ENCODE peak calls at places on chromosomes 1 and 21, in ten cellular contexts. N is AML-193; J is substantia nigra; M is tibial artery; C is amniotic stem cell; O is left colon; V is NCI-H1105 treated with DMSO at 0.1 percent for 48 hours; R is Calu3; A is stimulated activated CD8-positive, alpha-beta memory T cell treated with anti-CD3 and anti-CD28 coated beads, Interleukin-7, amount 100 ng/mL, for 48 hours; L is fibroblast of pulmonary artery. Z is an unnamed sample.

GRCh38 chr1:44617703-44618029 is 56.6 kb downstream of the TMEM53 start:
- DNase-seq in O (no peak), M (no peak), J (no peak), C (no peak), L (no peak), N (no peak), R (no peak), A (no peak), V (no peak), Z (no peak)

GRCh38 chr1:235326719-235327558 is 1.0 kb downstream of the ARID4B start:
- DNase-seq in R (peak), C (no peak), V (peak), O (peak), J (no peak), M (peak), N (peak), A (peak), L (peak), Z (peak)

GRCh38 chr1:17265162-17265561 is 16.3 kb downstream of the PADI3 start:
- DNase-seq in V (no peak), C (no peak), L (no peak), M (no peak), N (no peak), O (no peak), A (no peak), R (no peak), J (no peak), Z (peak)

GRCh38 chr1:239056940-239057339 is 329.4 kb upstream of the CHRM3 start:
- DNase-seq in O (no peak), C (no peak), M (no peak), V (no peak), N (no peak), A (no peak), R (no peak), L (peak), J (no peak), Z (no peak)

GRCh38 chr21:45364464-45365185 is 40.3 kb upstream of the COL18A1 start:
- DNase-seq in L (peak), V (no peak), M (peak), R (peak), C (no peak), N (no peak), J (no peak), O (no peak), A (no peak), Z (peak)

GRCh38 chr1:39086386-39087108 is 60.4 kb downstream of the NDUFS5 start:
- DNase-seq in V (no peak), C (no peak), J (no peak), N (no peak), R (no peak), O (no peak), M (no peak), L (no peak), A (no peak), Z (no peak)

GRCh38 chr21:37645848-37646247 is 270.4 kb downstream of the KCNJ6 start:
- DNase-seq in M (no peak), R (no peak), C (no peak), O (no peak), N (no peak), A (no peak), V (no peak), L (no peak), J (no peak), Z (no peak)

GRCh38 chr1:119141020-119141424 is 569 bp upstream of the WARS2 start:
- DNase-seq in J (no peak), V (no peak), C (no peak), O (peak), M (no peak), R (peak), A (peak), N (no peak), L (peak), Z (no peak)

GRCh38 chr21:32442566-32443318 is 30.2 kb downstream of the EVA1C start:
- DNase-seq in M (no peak), C (no peak), O (no peak), J (no peak), V (no peak), N (no peak), A (no peak), L (peak), R (no peak), Z (no peak)

GRCh38 chr1:51518033-51518729 is 885 bp downstream of the EPS15 start:
- DNase-seq in N (peak), M (peak), R (peak), C (no peak), J (peak), A (no peak), V (peak), O (peak), L (peak), Z (peak)

GRCh38 chr1:214439352-214440119 is 111.9 kb downstream of the PTPN14 start:
- DNase-seq in N (peak), R (peak), M (no peak), J (no peak), A (no peak), O (no peak), V (peak), C (no peak), L (peak), Z (no peak)

GRCh38 chr21:36491191-36491916 is 11.4 kb upstream of the CLDN14 start:
- DNase-seq in L (no peak), A (no peak), V (no peak), M (no peak), J (no peak), C (no peak), R (no peak), N (no peak), O (peak), Z (peak)

GRCh38 chr1:31866450-31866801 is 50.6 kb upstream of the SPOCD1 start:
- DNase-seq in N (no peak), J (no peak), A (no peak), C (no peak), M (no peak), L (no peak), R (no peak), V (no peak), O (no peak), Z (no peak)

GRCh38 chr21:42613756-42614155 is 39.7 kb upstream of the PDE9A start:
- DNase-seq in V (no peak), O (no peak), C (no peak), L (no peak), J (no peak), M (no peak), N (no peak), R (no peak), A (no peak), Z (no peak)

GRCh38 chr1:237050915-237051314 is 8.9 kb downstream of the RYR2 start:
- DNase-seq in C (no peak), N (no peak), O (no peak), L (no peak), V (no peak), R (no peak), M (no peak), J (no peak), A (no peak), Z (no peak)

GRCh38 chr1:155537193-155537592 is 25.4 kb downstream of the ASH1L start:
- DNase-seq in A (no peak), J (no peak), O (no peak), C (no peak), R (no peak), M (no peak), N (no peak), L (no peak), V (no peak), Z (no peak)

GRCh38 chr21:34702341-34702807 is 33.6 kb downstream of the CLIC6 start:
- DNase-seq in V (no peak), N (no peak), R (no peak), M (peak), A (no peak), L (peak), C (no peak), O (no peak), J (no peak), Z (peak)

GRCh38 chr1:228500901-228501871 is 14.0 kb downstream of the RNF187 start:
- DNase-seq in V (peak), N (peak), C (peak), L (peak), J (peak), O (peak), A (peak), R (peak), M (peak), Z (peak)

GRCh38 chr1:234931404-234931973 is 197.1 kb downstream of the TOMM20 start:
- DNase-seq in R (no peak), A (no peak), M (no peak), L (no peak), C (no peak), V (no peak), N (no peak), O (no peak), J (no peak), Z (no peak)

GRCh38 chr1:207308451-207309190 is 12.9 kb upstream of the CD55 start:
- DNase-seq in A (no peak), O (no peak), V (no peak), J (no peak), M (no peak), C (no peak), L (no peak), N (peak), R (no peak), Z (no peak)

GRCh38 chr1:119438761-119439160 is 23.8 kb downstream of the HSD3B2 start:
- DNase-seq in R (no peak), A (no peak), N (no peak), M (no peak), J (no peak), L (no peak), O (no peak), C (no peak), V (no peak), Z (no peak)

GRCh38 chr1:153563339-153563952 is 2.2 kb downstream of the S100A2 start:
- DNase-seq in N (no peak), J (no peak), M (no peak), C (no peak), V (no peak), O (no peak), R (no peak), L (no peak), A (no peak), Z (no peak)

GRCh38 chr1:185646202-185646683 is 87.9 kb upstream of the HMCN1 start:
- DNase-seq in L (peak), C (peak), A (no peak), J (no peak), V (peak), N (no peak), O (peak), M (peak), R (peak), Z (peak)

GRCh38 chr1:34781071-34781843 is at the start of gene GJB3:
- DNase-seq in A (no peak), J (no peak), V (no peak), L (no peak), M (peak), C (no peak), R (peak), N (no peak), O (peak), Z (peak)

GRCh38 chr1:236039736-236040670 is 24.9 kb downstream of the NID1 start:
- DNase-seq in L (no peak), M (peak), O (no peak), J (no peak), R (no peak), A (no peak), N (no peak), V (no peak), C (no peak), Z (no peak)

GRCh38 chr1:25616080-25616931 is at the start of gene MAN1C1:
- DNase-seq in L (peak), M (peak), J (peak), A (peak), N (peak), O (peak), R (peak), C (peak), V (peak), Z (peak)

GRCh38 chr1:6603851-6604558 is 1.3 kb upstream of the KLHL21 start:
- DNase-seq in J (peak), O (peak), A (no peak), N (peak), M (peak), L (peak), V (no peak), R (peak), C (no peak), Z (peak)

GRCh38 chr1:160403244-160403643 is 2.9 kb downstream of the VANGL2 start:
- DNase-seq in J (no peak), R (no peak), N (no peak), V (no peak), L (peak), O (no peak), C (no peak), M (no peak), A (no peak), Z (no peak)

GRCh38 chr1:224183591-224184312 is 712 bp downstream of the DEGS1 start:
- DNase-seq in C (no peak), J (peak), N (no peak), R (peak), O (peak), A (peak), V (peak), M (no peak), L (peak), Z (peak)

GRCh38 chr1:4689941-4690635 is 35.7 kb downstream of the AJAP1 start:
- DNase-seq in O (no peak), M (no peak), R (no peak), L (no peak), A (no peak), V (no peak), J (no peak), N (no peak), C (no peak), Z (no peak)

GRCh38 chr1:54546651-54547348 is 1.2 kb upstream of the ACOT11 start:
- DNase-seq in O (no peak), N (peak), J (no peak), R (no peak), V (no peak), M (no peak), L (no peak), A (no peak), C (no peak), Z (no peak)

GRCh38 chr1:17606826-17607440 is 67.4 kb downstream of the ARHGEF10L start:
- DNase-seq in J (peak), M (peak), A (peak), O (peak), C (no peak), N (peak), R (peak), V (peak), L (peak), Z (peak)

GRCh38 chr1:163278602-163279001 is 43.2 kb upstream of the NUF2 start:
- DNase-seq in O (no peak), L (no peak), R (no peak), M (no peak), N (no peak), V (no peak), C (no peak), A (no peak), J (no peak), Z (no peak)

GRCh38 chr1:46300673-46301405 is 2.6 kb downstream of the LRRC41 start:
- DNase-seq in N (no peak), L (peak), R (no peak), J (no peak), C (no peak), O (peak), A (no peak), M (no peak), V (no peak), Z (peak)

Z was measured in AG20443.